ENCODE peak calls at places on chromosomes 3 and 15, in nine cellular contexts. One of them, this sample, is unnamed.

GRCh38 chr3:138768946-138769345 is 65.8 kb downstream of the PIK3CB start:
- DNase-seq in type B pancreatic cell: no peak
- DNase-seq in DND-41: no peak
- DNase-seq in WERI-Rb-1: no peak
- DNase-seq in cardiac muscle cell: no peak
- DNase-seq in mesothelial cell of epicardium: no peak
- DNase-seq in mucosa of descending colon: no peak
- DNase-seq in fibroblast of mammary gland: no peak
- DNase-seq in BE2C: no peak
- DNase-seq in this sample: no peak

GRCh38 chr3:69770219-69770618 is 31.0 kb downstream of the MITF start:
- DNase-seq in type B pancreatic cell: no peak
- DNase-seq in DND-41: no peak
- DNase-seq in mucosa of descending colon: no peak
- DNase-seq in BE2C: no peak
- DNase-seq in cardiac muscle cell: no peak
- DNase-seq in fibroblast of mammary gland: no peak
- DNase-seq in WERI-Rb-1: no peak
- DNase-seq in mesothelial cell of epicardium: no peak
- DNase-seq in this sample: no peak

GRCh38 chr15:78264304-78265136 is at the start of gene DNAJA4:
- DNase-seq in fibroblast of mammary gland: peak; percentile 37
- DNase-seq in mesothelial cell of epicardium: no peak
- DNase-seq in cardiac muscle cell: no peak
- DNase-seq in type B pancreatic cell: no peak
- DNase-seq in DND-41: no peak
- DNase-seq in mucosa of descending colon: peak; percentile 78
- DNase-seq in WERI-Rb-1: no peak
- DNase-seq in BE2C: peak; percentile 31
- DNase-seq in this sample: no peak

GRCh38 chr3:47803478-47804025 is 614 bp downstream of the DHX30 start:
- DNase-seq in WERI-Rb-1: no peak
- DNase-seq in DND-41: peak; percentile 39
- DNase-seq in type B pancreatic cell: no peak
- DNase-seq in cardiac muscle cell: no peak
- DNase-seq in fibroblast of mammary gland: no peak
- DNase-seq in mucosa of descending colon: no peak
- DNase-seq in mesothelial cell of epicardium: no peak
- DNase-seq in BE2C: no peak
- DNase-seq in this sample: no peak

GRCh38 chr3:133700351-133700750 is 38.6 kb upstream of the TOPBP1 start:
- DNase-seq in cardiac muscle cell: no peak
- DNase-seq in BE2C: no peak
- DNase-seq in mesothelial cell of epicardium: no peak
- DNase-seq in WERI-Rb-1: no peak
- DNase-seq in type B pancreatic cell: no peak
- DNase-seq in DND-41: no peak
- DNase-seq in mucosa of descending colon: no peak
- DNase-seq in fibroblast of mammary gland: no peak
- DNase-seq in this sample: no peak

GRCh38 chr3:5092018-5092417 is 30.1 kb upstream of the ARL8B start:
- DNase-seq in mucosa of descending colon: no peak
- DNase-seq in fibroblast of mammary gland: no peak
- DNase-seq in WERI-Rb-1: no peak
- DNase-seq in type B pancreatic cell: no peak
- DNase-seq in DND-41: no peak
- DNase-seq in mesothelial cell of epicardium: no peak
- DNase-seq in cardiac muscle cell: no peak
- DNase-seq in BE2C: no peak
- DNase-seq in this sample: no peak

GRCh38 chr15:58980351-58980939 is 7.0 kb upstream of the RNF111 start:
- DNase-seq in type B pancreatic cell: no peak
- DNase-seq in DND-41: no peak
- DNase-seq in mesothelial cell of epicardium: no peak
- DNase-seq in WERI-Rb-1: no peak
- DNase-seq in cardiac muscle cell: peak; percentile 27
- DNase-seq in BE2C: no peak
- DNase-seq in fibroblast of mammary gland: peak; percentile 64
- DNase-seq in mucosa of descending colon: no peak
- DNase-seq in this sample: no peak

GRCh38 chr3:37569991-37570390 is 291.7 kb upstream of the CTDSPL start:
- DNase-seq in BE2C: no peak
- DNase-seq in cardiac muscle cell: no peak
- DNase-seq in type B pancreatic cell: no peak
- DNase-seq in fibroblast of mammary gland: no peak
- DNase-seq in WERI-Rb-1: no peak
- DNase-seq in mesothelial cell of epicardium: no peak
- DNase-seq in mucosa of descending colon: no peak
- DNase-seq in DND-41: no peak
- DNase-seq in this sample: no peak

GRCh38 chr3:108818404-108818803 is 4.2 kb upstream of the TRAT1 start:
- DNase-seq in type B pancreatic cell: no peak
- DNase-seq in fibroblast of mammary gland: peak; percentile 7
- DNase-seq in mesothelial cell of epicardium: no peak
- DNase-seq in DND-41: peak; percentile 74
- DNase-seq in WERI-Rb-1: peak; percentile 77
- DNase-seq in mucosa of descending colon: no peak
- DNase-seq in BE2C: peak; percentile 29
- DNase-seq in cardiac muscle cell: peak; percentile 54
- DNase-seq in this sample: peak; percentile 15

GRCh38 chr3:149152420-149152819 is 23.0 kb downstream of the HPS3 start:
- DNase-seq in type B pancreatic cell: no peak
- DNase-seq in WERI-Rb-1: no peak
- DNase-seq in DND-41: no peak
- DNase-seq in mesothelial cell of epicardium: no peak
- DNase-seq in BE2C: no peak
- DNase-seq in cardiac muscle cell: no peak
- DNase-seq in fibroblast of mammary gland: peak; percentile 62
- DNase-seq in mucosa of descending colon: no peak
- DNase-seq in this sample: no peak

DNA sequence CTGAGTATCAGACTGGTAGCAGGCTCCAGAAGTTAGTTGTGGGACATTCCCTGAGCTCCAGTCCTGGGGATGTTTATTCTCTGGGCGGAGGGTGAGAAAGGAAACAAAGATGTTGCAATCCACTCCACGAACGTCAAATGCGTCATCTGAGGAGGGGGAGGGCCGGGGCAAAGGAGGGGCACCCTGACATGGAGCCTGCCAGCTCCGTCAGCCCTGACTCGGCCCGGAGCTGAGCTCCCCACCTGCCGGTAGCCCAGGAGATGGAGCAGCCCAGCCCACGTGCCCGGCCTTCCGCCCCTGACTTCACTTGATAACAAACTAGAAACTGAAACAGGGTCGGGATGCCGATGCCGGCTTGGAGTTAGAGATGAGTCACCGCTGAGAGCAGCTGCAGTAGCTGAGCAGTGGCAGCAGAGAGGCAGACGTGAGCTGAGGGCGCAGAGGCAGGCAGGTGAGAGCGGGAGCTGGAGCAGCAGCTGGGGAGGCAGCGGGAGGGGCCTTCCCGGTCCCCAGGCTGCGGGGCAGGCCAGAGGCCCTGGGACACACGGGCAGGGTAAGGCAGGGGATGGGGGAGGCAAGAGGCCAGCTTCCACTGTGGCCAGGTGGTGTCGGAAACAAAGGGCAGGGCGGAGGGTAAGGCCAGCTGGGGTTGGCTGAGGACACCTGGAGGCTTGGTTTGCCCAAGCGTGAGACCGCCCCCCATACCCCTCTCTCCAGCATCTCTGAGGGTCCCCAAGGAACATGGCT is at the start of gene ISG20:
- DNase-seq in mucosa of descending colon: peak; percentile 99
- DNase-seq in type B pancreatic cell: peak; percentile 78
- DNase-seq in mesothelial cell of epicardium: peak; percentile 48
- DNase-seq in WERI-Rb-1: peak; percentile 80
- DNase-seq in DND-41: peak; percentile 92
- DNase-seq in cardiac muscle cell: peak; percentile 64
- DNase-seq in BE2C: peak; percentile 89
- DNase-seq in fibroblast of mammary gland: peak; percentile 98
- DNase-seq in this sample: peak; percentile 38
- TF ChIP-seq CTCF in mucosa of descending colon: peak; percentile 56
- TF ChIP-seq CTCF in type B pancreatic cell: peak; percentile 29
- TF ChIP-seq CTCF in mesothelial cell of epicardium: no peak
- TF ChIP-seq CTCF in WERI-Rb-1: peak; percentile 8
- TF ChIP-seq CTCF in DND-41: peak; percentile 81
- TF ChIP-seq CTCF in cardiac muscle cell: peak; percentile 47
- TF ChIP-seq CTCF in BE2C: peak; percentile 47
- TF ChIP-seq CTCF in fibroblast of mammary gland: peak; percentile 32
- TF ChIP-seq CTCF in this sample: no peak

DNA sequence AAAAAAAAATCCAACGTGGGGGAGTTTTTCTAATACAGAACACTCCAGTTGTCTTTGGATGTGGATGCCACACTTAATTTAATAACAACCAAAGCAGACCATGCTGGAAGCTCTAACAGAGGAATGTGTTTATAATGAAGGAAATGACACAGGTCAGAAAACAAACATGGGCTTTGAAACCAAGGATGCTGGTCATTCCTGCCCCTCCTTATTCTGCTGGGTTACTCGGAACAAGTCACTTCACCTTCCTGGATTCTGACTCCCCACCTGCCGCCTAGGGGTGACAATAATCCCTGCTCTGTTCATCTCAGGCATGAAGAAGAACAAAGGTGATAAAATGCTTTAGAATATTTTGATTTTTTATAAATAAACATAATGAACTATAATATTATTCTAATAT is 240.9 kb upstream of the ADAMTS9 start:
- DNase-seq in mesothelial cell of epicardium: no peak
- DNase-seq in mucosa of descending colon: no peak
- DNase-seq in cardiac muscle cell: no peak
- DNase-seq in DND-41: no peak
- DNase-seq in fibroblast of mammary gland: no peak
- DNase-seq in BE2C: no peak
- DNase-seq in WERI-Rb-1: no peak
- DNase-seq in type B pancreatic cell: no peak
- DNase-seq in this sample: no peak
- TF ChIP-seq CTCF in mesothelial cell of epicardium: no peak
- TF ChIP-seq CTCF in mucosa of descending colon: no peak
- TF ChIP-seq CTCF in cardiac muscle cell: no peak
- TF ChIP-seq CTCF in DND-41: no peak
- TF ChIP-seq CTCF in fibroblast of mammary gland: no peak
- TF ChIP-seq CTCF in BE2C: no peak
- TF ChIP-seq CTCF in WERI-Rb-1: no peak
- TF ChIP-seq CTCF in type B pancreatic cell: no peak
- TF ChIP-seq CTCF in this sample: no peak

GRCh38 chr15:72732554-72732953 is 46.5 kb downstream of the BBS4 start:
- DNase-seq in WERI-Rb-1: no peak
- DNase-seq in BE2C: no peak
- DNase-seq in mesothelial cell of epicardium: no peak
- DNase-seq in mucosa of descending colon: no peak
- DNase-seq in fibroblast of mammary gland: no peak
- DNase-seq in DND-41: no peak
- DNase-seq in cardiac muscle cell: no peak
- DNase-seq in type B pancreatic cell: no peak
- DNase-seq in this sample: no peak
- TF ChIP-seq CTCF in WERI-Rb-1: peak; percentile 14
- TF ChIP-seq CTCF in BE2C: peak; percentile 3
- TF ChIP-seq CTCF in mesothelial cell of epicardium: no peak
- TF ChIP-seq CTCF in mucosa of descending colon: no peak
- TF ChIP-seq CTCF in fibroblast of mammary gland: no peak
- TF ChIP-seq CTCF in DND-41: no peak
- TF ChIP-seq CTCF in cardiac muscle cell: no peak
- TF ChIP-seq CTCF in type B pancreatic cell: peak; percentile 25
- TF ChIP-seq CTCF in this sample: no peak

GRCh38 chr15:38453971-38454686 is at the start of gene FAM98B:
- DNase-seq in BE2C: peak; percentile 87
- DNase-seq in mesothelial cell of epicardium: peak; percentile 64
- DNase-seq in mucosa of descending colon: peak; percentile 91
- DNase-seq in fibroblast of mammary gland: peak; percentile 88
- DNase-seq in cardiac muscle cell: peak; percentile 90
- DNase-seq in DND-41: peak; percentile 86
- DNase-seq in WERI-Rb-1: peak; percentile 90
- DNase-seq in type B pancreatic cell: peak; percentile 91
- DNase-seq in this sample: peak; percentile 92
- TF ChIP-seq CTCF in BE2C: peak; percentile 1
- TF ChIP-seq CTCF in mesothelial cell of epicardium: no peak
- TF ChIP-seq CTCF in mucosa of descending colon: no peak
- TF ChIP-seq CTCF in fibroblast of mammary gland: no peak
- TF ChIP-seq CTCF in cardiac muscle cell: no peak
- TF ChIP-seq CTCF in DND-41: peak; percentile 19
- TF ChIP-seq CTCF in WERI-Rb-1: peak; percentile 1
- TF ChIP-seq CTCF in type B pancreatic cell: peak; percentile 26
- TF ChIP-seq CTCF in this sample: no peak

GRCh38 chr15:73325191-73325980 is 43.4 kb downstream of the HCN4 start:
- DNase-seq in cardiac muscle cell: no peak
- DNase-seq in fibroblast of mammary gland: no peak
- DNase-seq in WERI-Rb-1: peak; percentile 60
- DNase-seq in type B pancreatic cell: no peak
- DNase-seq in DND-41: peak; percentile 27
- DNase-seq in mesothelial cell of epicardium: no peak
- DNase-seq in BE2C: no peak
- DNase-seq in mucosa of descending colon: no peak
- DNase-seq in this sample: no peak
- TF ChIP-seq CTCF in cardiac muscle cell: peak; percentile 22
- TF ChIP-seq CTCF in fibroblast of mammary gland: no peak
- TF ChIP-seq CTCF in WERI-Rb-1: peak; percentile 70
- TF ChIP-seq CTCF in type B pancreatic cell: peak; percentile 33
- TF ChIP-seq CTCF in DND-41: peak; percentile 28
- TF ChIP-seq CTCF in mesothelial cell of epicardium: no peak
- TF ChIP-seq CTCF in BE2C: no peak
- TF ChIP-seq CTCF in mucosa of descending colon: no peak
- TF ChIP-seq CTCF in this sample: peak; percentile 14